ENCODE peak calls at places on chromosomes 7 and 10, in seven cellular contexts. K is HCT116, F is lower leg skin, S is GM12891, L is testis, M is transverse colon, Q is GM12892. T is an unnamed sample.

GRCh38 chr7:131254211-131254610 is 73.5 kb upstream of the MKLN1 start:
- DNase-seq in K (no peak), F (no peak), S (no peak), L (no peak), M (no peak), Q (no peak), T (no peak)

GRCh38 chr10:79143879-79144278 is 75.1 kb downstream of the ZMIZ1 start:
- DNase-seq in K (no peak), F (no peak), S (no peak), L (no peak), M (no peak), Q (no peak), T (no peak)

GRCh38 chr10:3814832-3815209 is 29.8 kb upstream of the KLF6 start:
- DNase-seq in K (no peak), F (no peak), S (no peak), L (no peak), M (no peak), Q (no peak), T (no peak)

GRCh38 chr7:138987686-138988085 is 6.5 kb upstream of the KIAA1549 start:
- DNase-seq in K (no peak), F (no peak), S (no peak), L (no peak), M (no peak), Q (no peak), T (no peak)

GRCh38 chr10:14822879-14823755 is 14.7 kb downstream of the CDNF start:
- DNase-seq in K (peak; percentile 16), F (no peak), S (peak; percentile 22), L (peak; percentile 26), M (peak; percentile 29), Q (peak; percentile 29), T (peak; percentile 25)

GRCh38 chr10:47401874-47402645 is 18.0 kb upstream of the ZNF488 start:
- DNase-seq in K (no peak), F (peak; percentile 11), S (no peak), L (no peak), M (no peak), Q (no peak), T (no peak)

GRCh38 chr7:136923111-136923510 is 54.7 kb downstream of the CHRM2 start:
- DNase-seq in K (no peak), F (no peak), S (no peak), L (no peak), M (no peak), Q (no peak), T (no peak)

GRCh38 chr7:122248472-122248871 is 56.1 kb downstream of the FEZF1 start:
- DNase-seq in K (no peak), F (no peak), S (no peak), L (no peak), M (no peak), Q (no peak), T (no peak)

GRCh38 chr7:42617781-42618457 is 294.0 kb downstream of the C7orf25 start:
- DNase-seq in K (no peak), F (no peak), S (no peak), L (no peak), M (no peak), Q (no peak), T (no peak)

GRCh38 chr10:15712903-15713302 is 6.8 kb downstream of the ITGA8 start:
- DNase-seq in K (no peak), F (no peak), S (no peak), L (no peak), M (no peak), Q (no peak), T (no peak)

GRCh38 chr7:4641667-4642467 is 40.2 kb upstream of the FOXK1 start:
- DNase-seq in K (peak; percentile 83), F (peak; percentile 94), S (peak; percentile 89), L (peak; percentile 93), M (peak; percentile 97), Q (peak; percentile 88), T (peak; percentile 99)
- TF ChIP-seq POLR2A in K (peak; percentile 74), F (no peak), S (peak; percentile 91), L (peak; percentile 15), M (peak; percentile 81), Q (peak; percentile 94), T (peak; percentile 91)

DNA sequence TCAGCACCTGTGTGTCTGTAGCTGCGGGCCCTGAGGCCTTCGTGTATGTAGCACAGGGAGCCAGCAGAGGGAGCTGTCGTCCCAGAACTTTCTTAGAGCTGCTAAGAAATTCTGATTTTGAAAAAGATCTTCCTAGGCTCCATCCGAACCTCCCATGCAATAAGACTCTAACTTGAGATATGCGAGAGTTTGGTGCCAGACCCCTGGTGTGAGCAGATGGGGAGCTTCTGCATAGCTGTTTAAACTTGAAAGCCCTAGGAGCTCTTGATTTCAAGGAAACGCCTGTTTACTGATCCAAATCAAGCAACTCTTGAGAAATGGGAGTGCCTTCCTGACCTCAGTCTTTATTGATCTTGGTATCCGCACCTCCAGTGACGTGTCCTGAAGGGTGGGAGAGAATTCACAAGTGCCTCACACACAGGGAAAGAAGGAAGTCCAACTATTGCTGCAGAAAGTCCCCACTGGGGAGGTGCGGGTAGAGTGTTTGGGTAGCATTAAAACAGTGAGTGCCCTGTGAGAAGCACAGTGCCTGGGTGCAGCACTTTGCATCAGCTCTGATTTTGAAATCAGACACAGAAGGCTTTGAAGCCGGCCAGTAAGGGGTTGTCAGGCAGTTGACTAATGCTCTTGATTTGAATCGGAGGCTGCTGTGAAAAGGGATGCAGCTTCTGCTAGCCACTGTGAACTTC is 66.4 kb upstream of the STRIP2 start:
- DNase-seq in K (peak; percentile 49), F (peak; percentile 64), S (peak; percentile 46), L (peak; percentile 86), M (peak; percentile 88), Q (peak; percentile 28), T (peak; percentile 86)
- TF ChIP-seq POLR2A in K (no peak), F (no peak), S (no peak), L (no peak), M (peak; percentile 97), Q (peak; percentile 8), T (no peak)

GRCh38 chr10:110835841-110836240 is 35.9 kb upstream of the PDCD4 start:
- DNase-seq in K (no peak), F (no peak), S (no peak), L (no peak), M (no peak), Q (no peak), T (no peak)

GRCh38 chr10:110834622-110835219 is 37.0 kb upstream of the PDCD4 start:
- DNase-seq in K (no peak), F (peak; percentile 45), S (no peak), L (peak; percentile 68), M (peak; percentile 21), Q (no peak), T (peak; percentile 82)

GRCh38 chr10:110840225-110840922 is 31.4 kb upstream of the PDCD4 start:
- DNase-seq in K (no peak), F (no peak), S (no peak), L (peak; percentile 56), M (peak; percentile 94), Q (no peak), T (no peak)

GRCh38 chr10:110840923-110841428 is 30.8 kb upstream of the PDCD4 start:
- DNase-seq in K (no peak), F (no peak), S (no peak), L (no peak), M (peak; percentile 33), Q (no peak), T (no peak)

GRCh38 chr10:110837418-110838120 is 34.2 kb upstream of the PDCD4 start:
- DNase-seq in K (no peak), F (no peak), S (no peak), L (peak; percentile 66), M (peak; percentile 34), Q (no peak), T (no peak)
- TF ChIP-seq POLR2A in K (no peak), F (no peak), S (no peak), L (no peak), M (peak; percentile 51), Q (no peak), T (no peak)

DNA sequence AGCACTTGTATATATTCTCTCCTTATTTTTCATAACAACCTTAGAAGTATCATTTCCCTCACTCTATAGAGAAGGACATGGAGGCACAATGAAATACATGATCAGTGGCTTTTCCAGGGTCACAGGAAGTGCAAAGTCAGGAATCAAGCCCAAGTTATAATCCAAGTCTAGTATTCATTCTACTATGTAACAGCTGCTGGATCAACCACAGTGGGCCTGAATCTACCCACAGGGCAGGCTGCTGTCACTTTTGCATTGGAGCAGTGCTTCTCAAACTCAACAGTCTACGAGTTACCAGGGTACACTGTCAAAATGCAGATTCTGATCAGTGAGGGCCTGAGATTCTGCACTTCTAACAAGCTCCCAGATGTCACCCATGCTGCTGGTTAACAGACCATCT is 18.3 kb downstream of the ZDHHC16 start:
- DNase-seq in K (no peak), F (no peak), S (no peak), L (no peak), M (no peak), Q (no peak), T (no peak)
- TF ChIP-seq POLR2A in K (no peak), F (no peak), S (no peak), L (no peak), M (no peak), Q (no peak), T (no peak)

GRCh38 chr10:100997364-100998182 is 2.0 kb upstream of the LZTS2 start:
- DNase-seq in K (peak; percentile 76), F (peak; percentile 64), S (peak; percentile 77), L (peak; percentile 76), M (peak; percentile 88), Q (peak; percentile 80), T (peak; percentile 79)
- TF ChIP-seq POLR2A in K (peak; percentile 16), F (no peak), S (no peak), L (no peak), M (peak; percentile 70), Q (no peak), T (peak; percentile 38)

GRCh38 chr10:125140151-125140550 is 20.2 kb downstream of the CTBP2 start:
- DNase-seq in K (no peak), F (no peak), S (no peak), L (no peak), M (no peak), Q (no peak), T (no peak)

GRCh38 chr10:125134916-125135770 is 25.2 kb downstream of the CTBP2 start:
- DNase-seq in K (no peak), F (no peak), S (no peak), L (no peak), M (no peak), Q (no peak), T (no peak)

GRCh38 chr10:125135771-125136035 is 24.7 kb downstream of the CTBP2 start:
- DNase-seq in K (no peak), F (no peak), S (no peak), L (no peak), M (no peak), Q (no peak), T (no peak)

GRCh38 chr10:125136087-125136486 is 24.3 kb downstream of the CTBP2 start:
- DNase-seq in K (no peak), F (no peak), S (no peak), L (no peak), M (no peak), Q (no peak), T (no peak)

DNA sequence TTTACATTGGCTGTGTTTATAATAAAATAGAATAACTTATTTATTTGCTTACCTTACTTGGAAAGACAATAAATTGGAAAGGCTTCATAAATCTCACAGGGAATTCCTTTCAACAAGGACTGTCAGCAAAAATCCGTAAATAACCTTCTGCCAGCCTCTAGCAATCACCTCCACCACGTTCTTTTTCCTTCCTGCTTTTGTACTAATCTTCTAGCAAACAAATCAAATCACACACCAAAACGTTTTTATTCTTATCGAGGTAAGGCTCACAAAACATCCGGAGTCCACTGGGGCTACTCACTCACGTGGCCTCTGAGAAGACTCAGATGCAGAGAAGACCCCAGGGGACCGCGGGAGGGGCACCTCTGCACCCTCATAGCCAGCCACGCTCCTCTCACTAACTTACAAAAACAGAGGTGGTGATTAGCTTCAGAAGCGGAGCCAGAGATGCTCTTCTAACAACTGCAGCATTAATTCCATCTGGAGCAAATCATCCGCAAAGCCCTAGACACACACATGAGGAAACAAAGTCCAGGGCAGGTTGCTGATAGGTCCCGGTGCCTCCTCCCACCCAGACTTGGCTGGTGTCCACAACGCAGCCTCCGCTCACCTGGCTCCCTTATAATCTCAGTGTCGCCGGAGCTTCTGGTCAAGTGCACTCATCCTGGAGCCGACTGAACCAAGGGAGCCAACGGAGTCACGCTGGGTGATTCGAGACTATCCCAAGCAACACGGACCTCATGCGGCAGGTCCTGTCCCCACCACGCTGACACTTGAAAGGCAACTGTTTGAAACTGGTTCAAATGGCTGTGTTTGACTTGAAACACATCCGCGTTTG is 22.5 kb downstream of the CTBP2 start:
- DNase-seq in K (no peak), F (no peak), S (no peak), L (no peak), M (peak; percentile 80), Q (no peak), T (no peak)
- TF ChIP-seq POLR2A in K (no peak), F (no peak), S (no peak), L (no peak), M (no peak), Q (no peak), T (no peak)